ENCODE peak calls at places on chromosomes 4 and X, in nine cellular contexts. F is NCI-H460; N is Kasumi-1; A is stimulated activated CD4-positive, alpha-beta T cell treated with anti-CD3 and anti-CD28 coated beads, Interleukin-2, amount 100 ng/mL, for 48 hours; R is frontal cortex; D is T-helper 22 cell; H is tibial nerve; T is HuH-7; O is upper lobe of right lung. Z is an unnamed sample.

GRCh38 chrX:153029875-153030274 is 26.4 kb upstream of the PNMA3 start:
- DNase-seq in F (no peak), N (no peak), A (no peak), R (no peak), D (no peak), H (no peak), T (no peak), O (no peak), Z (no peak)

GRCh38 chr4:185755451-185755850 is 56.5 kb downstream of the SORBS2 start:
- DNase-seq in F (no peak), N (no peak), A (no peak), R (no peak), D (no peak), H (no peak), T (no peak), O (no peak), Z (no peak)

GRCh38 chr4:90318208-90318607 is 191.0 kb downstream of the CCSER1 start:
- DNase-seq in F (peak), N (no peak), A (no peak), R (peak), D (no peak), H (no peak), T (no peak), O (no peak), Z (peak)

GRCh38 chrX:147803948-147804347 is 107.8 kb upstream of the FMR1 start:
- DNase-seq in F (peak), N (peak), A (no peak), R (peak), D (no peak), H (no peak), T (peak), O (no peak), Z (no peak)

GRCh38 chr4:153521467-153521866 is 55.3 kb downstream of the TMEM131L start:
- DNase-seq in F (no peak), N (no peak), A (no peak), R (no peak), D (no peak), H (no peak), T (no peak), O (no peak), Z (no peak)

GRCh38 chr4:92182006-92182735 is 121.6 kb upstream of the GRID2 start:
- DNase-seq in F (no peak), N (no peak), A (no peak), R (no peak), D (no peak), H (no peak), T (no peak), O (peak), Z (no peak)

GRCh38 chr4:26015133-26015651 is 101.2 kb downstream of the SMIM20 start:
- DNase-seq in F (no peak), N (no peak), A (no peak), R (no peak), D (no peak), H (peak), T (no peak), O (no peak), Z (no peak)

GRCh38 chrX:102837843-102838242 is 99.2 kb upstream of the RAB40AL start:
- DNase-seq in F (no peak), N (no peak), A (no peak), R (no peak), D (no peak), H (no peak), T (no peak), O (no peak), Z (no peak)

GRCh38 chr4:151703401-151703800 is 57.4 kb downstream of the GATB start:
- DNase-seq in F (no peak), N (no peak), A (no peak), R (no peak), D (no peak), H (no peak), T (no peak), O (no peak), Z (no peak)

GRCh38 chr4:183398298-183399129 is 45.9 kb upstream of the CDKN2AIP start:
- DNase-seq in F (peak), N (peak), A (peak), R (peak), D (peak), H (peak), T (peak), O (peak), Z (no peak)

GRCh38 chr4:73707269-73707875 is 33.0 kb upstream of the CXCL8 start:
- DNase-seq in F (no peak), N (no peak), A (no peak), R (no peak), D (no peak), H (no peak), T (no peak), O (no peak), Z (no peak)

GRCh38 chrX:103794117-103794516 is 17.5 kb downstream of the PLP1 start:
- DNase-seq in F (no peak), N (no peak), A (no peak), R (no peak), D (no peak), H (no peak), T (no peak), O (no peak), Z (no peak)

GRCh38 chr4:80265571-80266266 is 745 bp upstream of the FGF5 start:
- DNase-seq in F (no peak), N (no peak), A (no peak), R (no peak), D (no peak), H (no peak), T (no peak), O (no peak), Z (no peak)

GRCh38 chr4:150960818-150961217 is 54.3 kb downstream of the LRBA start:
- DNase-seq in F (peak), N (peak), A (peak), R (no peak), D (no peak), H (no peak), T (no peak), O (no peak), Z (no peak)

GRCh38 chr4:48780867-48781219 is 764 bp upstream of the FRYL start:
- DNase-seq in F (no peak), N (peak), A (peak), R (no peak), D (peak), H (no peak), T (no peak), O (no peak), Z (no peak)

GRCh38 chr4:96649536-96649935 is 809.6 kb downstream of the PDHA2 start:
- DNase-seq in F (no peak), N (peak), A (no peak), R (no peak), D (no peak), H (no peak), T (peak), O (no peak), Z (peak)

GRCh38 chr4:102642571-102643298 is 118.0 kb downstream of the MANBA start:
- DNase-seq in F (no peak), N (no peak), A (no peak), R (no peak), D (no peak), H (no peak), T (no peak), O (no peak), Z (no peak)

GRCh38 chr4:89506866-89507494 is 199.4 kb upstream of the GPRIN3 start:
- DNase-seq in F (no peak), N (no peak), A (no peak), R (no peak), D (no peak), H (no peak), T (no peak), O (no peak), Z (no peak)

GRCh38 chrX:97685753-97686152 is 802.0 kb downstream of the RPA4 start:
- DNase-seq in F (peak), N (peak), A (no peak), R (peak), D (no peak), H (no peak), T (peak), O (no peak), Z (peak)

GRCh38 chrX:104922206-104922621 is 298.3 kb downstream of the TEX13A start:
- DNase-seq in F (peak), N (peak), A (peak), R (peak), D (peak), H (peak), T (peak), O (peak), Z (peak)

GRCh38 chr4:20272411-20272872 is 20.7 kb downstream of the SLIT2 start:
- DNase-seq in F (no peak), N (no peak), A (no peak), R (no peak), D (no peak), H (no peak), T (no peak), O (no peak), Z (no peak)

GRCh38 chrX:107738272-107738671 is 37.3 kb downstream of the TSC22D3 start:
- DNase-seq in F (no peak), N (no peak), A (no peak), R (no peak), D (no peak), H (no peak), T (no peak), O (no peak), Z (no peak)

GRCh38 chr4:5654791-5655190 is 53.6 kb downstream of the EVC2 start:
- DNase-seq in F (no peak), N (no peak), A (no peak), R (peak), D (no peak), H (no peak), T (no peak), O (no peak), Z (no peak)

GRCh38 chrX:84133023-84133422 is 55.0 kb downstream of the RPS6KA6 start:
- DNase-seq in F (no peak), N (no peak), A (no peak), R (no peak), D (no peak), H (no peak), T (no peak), O (no peak), Z (no peak)

GRCh38 chr4:170091069-170091696 is 1.4 kb upstream of the AADAT start:
- DNase-seq in F (no peak), N (no peak), A (no peak), R (no peak), D (no peak), H (no peak), T (no peak), O (peak), Z (no peak)

GRCh38 chr4:105979506-105979905 is 84.2 kb downstream of the NPNT start:
- DNase-seq in F (no peak), N (no peak), A (no peak), R (no peak), D (no peak), H (no peak), T (no peak), O (no peak), Z (no peak)

GRCh38 chrX:35115205-35115604 is 172.6 kb downstream of the FAM47B start:
- DNase-seq in F (no peak), N (no peak), A (no peak), R (no peak), D (no peak), H (no peak), T (no peak), O (no peak), Z (no peak)

GRCh38 chr4:54014761-54015160 is 49.6 kb downstream of the CHIC2 start:
- DNase-seq in F (no peak), N (no peak), A (no peak), R (no peak), D (no peak), H (no peak), T (no peak), O (no peak), Z (no peak)

GRCh38 chr4:82017680-82018079 is 356.1 kb downstream of the HNRNPD start:
- DNase-seq in F (peak), N (peak), A (no peak), R (no peak), D (no peak), H (no peak), T (peak), O (no peak), Z (no peak)

GRCh38 chrX:65961714-65962113 is 78.2 kb downstream of the VSIG4 start:
- DNase-seq in F (no peak), N (no peak), A (no peak), R (no peak), D (no peak), H (no peak), T (no peak), O (no peak), Z (no peak)

GRCh38 chrX:15447985-15448639 is 45.0 kb downstream of the PIR start:
- DNase-seq in F (no peak), N (no peak), A (no peak), R (no peak), D (no peak), H (no peak), T (no peak), O (no peak), Z (no peak)

GRCh38 chr4:178632415-178632814 is 1190.2 kb upstream of the AGA start:
- DNase-seq in F (no peak), N (no peak), A (no peak), R (no peak), D (no peak), H (no peak), T (no peak), O (no peak), Z (no peak)